ENCODE peak calls at places on chromosomes 5 and 9, in five cellular contexts. B is keratinocyte, S is astrocyte of the spinal cord, L is A549, T is fibroblast of lung. U is an unnamed sample.

GRCh38 chr9:12464910-12465512 is 228.2 kb upstream of the TYRP1 start:
- DNase-seq in B (no peak), L (peak), S (peak), T (peak), U (peak)

GRCh38 chr9:30673132-30673531 is 1711.3 kb upstream of the ACO1 start:
- DNase-seq in T (peak), S (peak), B (no peak), L (no peak), U (no peak)

GRCh38 chr5:176180339-176180738 is 57.9 kb upstream of the SIMC1 start:
- DNase-seq in L (no peak), B (no peak), S (no peak), T (peak), U (peak)

GRCh38 chr9:90580576-90580975 is 62.0 kb downstream of the DIRAS2 start:
- DNase-seq in S (no peak), B (no peak), L (no peak), T (no peak), U (no peak)

GRCh38 chr9:131951905-131952304 is 127.8 kb downstream of the MED27 start:
- DNase-seq in S (peak), T (peak), B (no peak), L (no peak), U (peak)

GRCh38 chr5:142500506-142500905 is 175.7 kb upstream of the SPRY4 start:
- DNase-seq in L (no peak), T (no peak), B (no peak), S (no peak), U (no peak)

GRCh38 chr5:33148076-33148501 is 292.7 kb upstream of the TARS1 start:
- DNase-seq in L (peak), S (peak), T (peak), B (peak), U (peak)

GRCh38 chr5:66239034-66239433 is 94.9 kb downstream of the SREK1 start:
- DNase-seq in S (no peak), B (no peak), T (no peak), L (peak), U (peak)

GRCh38 chr5:53426517-53426839 is 54.0 kb upstream of the FST start:
- DNase-seq in L (no peak), T (no peak), S (no peak), B (no peak), U (no peak)

GRCh38 chr5:117095803-117096332 is 521.2 kb upstream of the SEMA6A start:
- DNase-seq in T (no peak), L (no peak), B (no peak), S (no peak), U (no peak)

GRCh38 chr9:95302471-95302870 is 15.0 kb downstream of the FANCC start:
- DNase-seq in S (no peak), L (no peak), B (no peak), T (no peak), U (no peak)

GRCh38 chr5:9784231-9784630 is 154.1 kb upstream of the TAS2R1 start:
- DNase-seq in S (no peak), B (no peak), T (no peak), L (no peak), U (no peak)

GRCh38 chr9:128027166-128027539 is 40.0 kb downstream of the NAIF1 start:
- DNase-seq in T (no peak), B (no peak), L (no peak), S (no peak), U (peak)

GRCh38 chr9:118326326-118326725 is 622.1 kb downstream of the TLR4 start:
- DNase-seq in S (no peak), L (no peak), B (no peak), T (no peak), U (no peak)

GRCh38 chr5:114311943-114312342 is 49.9 kb upstream of the KCNN2 start:
- DNase-seq in T (no peak), S (no peak), L (no peak), B (no peak), U (no peak)

GRCh38 chr9:16223074-16223871 is 647.2 kb downstream of the BNC2 start:
- DNase-seq in S (no peak), L (no peak), T (no peak), B (no peak), U (no peak)

GRCh38 chr5:86228147-86228546 is 389.6 kb upstream of the COX7C start:
- DNase-seq in T (no peak), L (no peak), B (no peak), S (no peak), U (no peak)

GRCh38 chr5:80141147-80141671 is 106.1 kb downstream of the THBS4 start:
- DNase-seq in L (no peak), B (no peak), S (no peak), T (peak), U (peak)

GRCh38 chr5:33170414-33170813 is 270.4 kb upstream of the TARS1 start:
- DNase-seq in L (no peak), T (no peak), B (no peak), S (peak), U (peak)

GRCh38 chr5:6435356-6435755 is 13.3 kb upstream of the UBE2QL1 start:
- DNase-seq in L (no peak), S (no peak), B (no peak), T (no peak), U (peak)

GRCh38 chr9:128886211-128886826 is 4.4 kb downstream of the LRRC8A start:
- DNase-seq in B (no peak), L (no peak), T (peak), S (peak), U (peak)

GRCh38 chr9:129027224-129027684 is 877 bp downstream of the SH3GLB2 start:
- DNase-seq in T (no peak), B (no peak), S (no peak), L (no peak), U (no peak)

GRCh38 chr9:80061940-80062339 is 490.2 kb downstream of the TLE4 start:
- DNase-seq in S (peak), T (peak), L (no peak), B (no peak), U (peak)

GRCh38 chr9:34124103-34124502 is 2.4 kb downstream of the DCAF12 start:
- DNase-seq in S (no peak), T (no peak), B (no peak), L (no peak), U (no peak)

GRCh38 chr5:133347039-133347438 is 265.3 kb downstream of the FSTL4 start:
- DNase-seq in L (peak), T (no peak), B (no peak), S (no peak), U (no peak)
- TF ChIP-seq CTCF in L (no peak), T (no peak), B (peak), S (no peak), U (no peak)

DNA sequence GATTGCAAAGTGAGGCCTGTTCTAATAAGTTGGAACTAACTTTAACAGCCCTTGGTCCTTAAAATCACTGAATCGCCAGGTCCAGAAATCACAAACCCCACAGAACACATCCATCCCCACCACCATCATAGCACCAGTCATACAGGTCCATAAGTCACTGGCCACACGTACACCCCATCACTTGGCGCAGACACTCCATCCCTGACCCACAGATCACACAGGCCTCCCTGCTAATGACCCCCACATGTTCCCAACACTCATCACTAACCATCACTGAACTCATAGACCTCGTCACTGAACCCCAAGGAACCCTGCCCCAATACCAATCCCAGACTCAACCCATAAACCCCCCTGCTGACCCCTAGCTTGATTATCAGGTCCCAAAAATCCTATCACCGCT is 41.2 kb upstream of the ZNF300 start:
- DNase-seq in L (no peak), B (no peak), S (no peak), T (peak), U (peak)
- H3K4me3 ChIP-seq in L (no peak), B (peak), S (peak), T (peak), U (peak)

DNA sequence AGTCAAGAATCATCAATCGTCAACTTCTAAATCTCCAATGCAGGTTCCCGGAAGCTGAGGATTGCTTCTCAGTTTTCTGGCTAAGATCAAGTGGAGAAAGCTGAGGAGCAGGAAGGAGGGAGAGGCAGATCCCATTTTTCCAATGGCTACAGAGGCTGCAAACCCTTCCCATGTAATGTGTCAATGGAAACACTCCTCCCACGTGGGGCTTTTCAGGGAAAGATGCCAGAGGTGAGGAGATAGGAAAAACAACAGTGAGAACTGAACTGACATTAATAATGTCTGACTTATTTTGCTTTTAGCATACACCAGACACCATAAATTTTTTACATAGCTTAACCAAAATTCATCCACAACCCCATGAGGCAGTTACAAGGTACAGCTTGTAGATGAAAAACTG is 320.4 kb downstream of the ASTN2 start:
- DNase-seq in T (peak), S (no peak), B (no peak), L (no peak), U (peak)
- TF ChIP-seq CTCF in T (no peak), S (no peak), B (no peak), L (no peak), U (no peak)

DNA sequence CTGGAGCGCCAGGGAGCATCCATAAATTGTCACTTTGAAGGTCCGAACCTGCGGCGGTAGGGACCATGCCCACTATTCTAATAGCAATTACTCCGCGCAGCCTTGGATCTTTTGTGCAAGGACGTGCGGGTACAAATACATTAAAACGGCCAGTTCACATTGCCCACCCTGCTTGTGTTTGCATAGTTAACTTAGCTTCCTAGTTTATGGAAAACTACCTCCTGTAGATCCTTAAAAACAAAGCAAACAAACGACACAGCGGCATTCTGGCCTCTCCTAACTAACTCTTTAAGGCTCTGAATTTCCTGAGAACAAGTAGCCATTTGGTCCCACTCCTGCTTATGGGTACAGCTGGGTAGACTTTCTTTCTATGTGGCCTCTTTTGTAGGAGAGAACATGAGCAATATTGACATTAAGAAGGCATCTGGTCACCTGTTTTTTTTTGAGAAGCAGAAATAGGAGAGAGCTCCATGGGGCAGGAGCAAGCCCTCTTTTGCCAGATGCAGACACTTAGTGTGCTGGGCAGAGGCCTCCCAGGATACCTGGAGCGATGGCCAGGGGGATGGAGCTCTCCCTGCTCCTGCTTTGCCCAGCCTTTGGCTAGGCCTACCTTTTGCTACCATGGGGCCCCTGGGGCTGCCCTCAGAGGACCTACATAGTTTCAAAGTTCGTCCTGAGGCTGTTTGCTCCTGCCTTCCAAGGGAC is 2.1 kb upstream of the STC2 start:
- DNase-seq in S (no peak), T (no peak), L (no peak), B (no peak), U (no peak)
- H3K4me3 ChIP-seq in S (peak), T (no peak), L (peak), B (no peak), U (peak)

U was measured in fibroblast of pulmonary artery.